ENCODE peak calls at places on chromosomes 4 and X, in seven cellular contexts. O, Y, L, C, T, M and K are unnamed samples.

GRCh38 chr4:1260418-1261106 is 11.6 kb upstream of the CTBP1 start:
- DNase-seq in Y (no peak), C (no peak), M (no peak), T (no peak), L (no peak), O (no peak), K (no peak)

GRCh38 chr4:137823007-137823406 is 290.7 kb upstream of the PCDH18 start:
- DNase-seq in T (no peak), Y (no peak), M (no peak), L (no peak), C (no peak), O (no peak), K (no peak)

GRCh38 chr4:2253160-2254084 is 8.5 kb downstream of the MXD4 start:
- DNase-seq in O (no peak), M (peak), T (no peak), Y (no peak), L (peak), C (no peak), K (no peak)

GRCh38 chrX:47751670-47752069 is 85.0 kb upstream of the ZNF81 start:
- DNase-seq in O (no peak), M (no peak), L (no peak), C (peak), Y (peak), T (peak), K (peak)

GRCh38 chr4:91288702-91289311 is 1015.0 kb upstream of the GRID2 start:
- DNase-seq in T (no peak), L (no peak), Y (no peak), O (no peak), C (no peak), M (no peak), K (no peak)

GRCh38 chr4:29805245-29805644 is 914.9 kb upstream of the PCDH7 start:
- DNase-seq in Y (peak), L (no peak), C (peak), M (no peak), T (no peak), O (no peak), K (no peak)

GRCh38 chr4:3530663-3531254 is 1.5 kb downstream of the LRPAP1 start:
- DNase-seq in Y (no peak), T (no peak), M (no peak), C (no peak), O (no peak), L (no peak), K (no peak)

GRCh38 chr4:1511441-1512041 is 105.3 kb upstream of the NKX1-1 start:
- DNase-seq in O (no peak), M (peak), Y (no peak), C (no peak), T (no peak), L (peak), K (peak)

GRCh38 chr4:38803833-38804653 is 548 bp downstream of the TLR1 start:
- DNase-seq in T (peak), C (no peak), O (no peak), L (no peak), Y (peak), M (no peak), K (no peak)

GRCh38 chr4:90219822-90220221 is 92.6 kb downstream of the CCSER1 start:
- DNase-seq in M (no peak), L (no peak), O (no peak), C (no peak), T (no peak), Y (no peak), K (no peak)

GRCh38 chr4:70801265-70801809 is 38.4 kb downstream of the GRSF1 start:
- DNase-seq in L (no peak), C (no peak), O (no peak), Y (no peak), M (no peak), T (peak), K (no peak)

GRCh38 chr4:44760142-44760898 is 34.0 kb upstream of the GNPDA2 start:
- DNase-seq in Y (peak), T (peak), M (no peak), L (no peak), C (peak), O (peak), K (peak)

GRCh38 chr4:183398298-183399129 is 45.9 kb upstream of the CDKN2AIP start:
- DNase-seq in L (peak), T (peak), M (peak), Y (peak), C (peak), O (peak), K (peak)

GRCh38 chr4:55636622-55636999 is 513 bp upstream of the NMU start:
- DNase-seq in L (no peak), T (no peak), C (no peak), Y (no peak), O (no peak), M (no peak), K (no peak)

GRCh38 chr4:102169345-102169744 is 175.9 kb downstream of the SLC39A8 start:
- DNase-seq in Y (no peak), T (no peak), C (peak), O (no peak), M (no peak), L (no peak), K (no peak)

GRCh38 chrX:132071260-132071659 is 48.2 kb downstream of the STK26 start:
- DNase-seq in M (no peak), T (no peak), L (no peak), O (no peak), Y (peak), C (peak), K (no peak)

GRCh38 chr4:39908284-39908683 is 69.4 kb downstream of the PDS5A start:
- DNase-seq in L (no peak), M (no peak), Y (no peak), C (no peak), T (no peak), O (no peak), K (no peak)

GRCh38 chrX:29690061-29690460 is 525.3 kb upstream of the MAGEB2 start:
- DNase-seq in M (no peak), O (no peak), T (no peak), Y (no peak), C (no peak), L (no peak), K (peak)

GRCh38 chrX:143988356-143988755 is 104.5 kb downstream of the UBE2NL start:
- DNase-seq in T (no peak), L (no peak), M (no peak), C (no peak), Y (no peak), O (no peak), K (no peak)

GRCh38 chrX:133323450-133323849 is 91.8 kb downstream of the GPC4 start:
- DNase-seq in O (no peak), L (no peak), C (no peak), Y (no peak), T (no peak), M (no peak), K (no peak)

GRCh38 chrX:133094098-133094731 is 2.7 kb downstream of the USP26 start:
- DNase-seq in L (no peak), C (no peak), M (no peak), O (no peak), T (no peak), Y (no peak), K (no peak)

GRCh38 chr4:105042451-105042850 is 104.2 kb upstream of the TET2 start:
- DNase-seq in T (no peak), O (no peak), L (no peak), C (no peak), M (no peak), Y (no peak), K (no peak)

GRCh38 chr4:79651516-79651915 is 243.5 kb upstream of the GK2 start:
- DNase-seq in Y (peak), M (no peak), C (no peak), T (no peak), O (no peak), L (no peak), K (no peak)

GRCh38 chrX:10901290-10901633 is 209.9 kb upstream of the HCCS start:
- DNase-seq in C (no peak), O (no peak), M (no peak), L (no peak), T (no peak), Y (no peak), K (no peak)

GRCh38 chr4:74555231-74555630 is 110.3 kb downstream of the AREG start:
- DNase-seq in L (no peak), O (no peak), M (no peak), C (no peak), T (no peak), Y (peak), K (peak)

GRCh38 chr4:92344216-92344615 is 40.5 kb downstream of the GRID2 start:
- DNase-seq in M (no peak), C (no peak), O (no peak), Y (no peak), L (no peak), T (no peak), K (no peak)

GRCh38 chr4:165398570-165398969 is 19.8 kb downstream of the CPE start:
- DNase-seq in T (no peak), L (no peak), M (no peak), O (no peak), Y (peak), C (peak), K (no peak)

GRCh38 chr4:16294455-16294854 is 68.2 kb upstream of the TAPT1 start:
- DNase-seq in M (no peak), T (no peak), C (no peak), L (no peak), Y (no peak), O (no peak), K (peak)

GRCh38 chrX:373641-374471 is 12.9 kb downstream of the PPP2R3B start:
- DNase-seq in M (no peak), Y (no peak), C (peak), L (no peak), T (no peak), O (peak), K (peak)

GRCh38 chrX:46735625-46736024 is 23.3 kb downstream of the SLC9A7 start:
- DNase-seq in C (no peak), M (no peak), L (no peak), Y (no peak), O (no peak), T (no peak), K (no peak)

GRCh38 chrX:52353838-52354237 is 15.0 kb upstream of the XAGE2 start:
- DNase-seq in C (no peak), O (no peak), Y (no peak), L (no peak), M (no peak), T (no peak), K (no peak)

GRCh38 chr4:39542633-39543393 is 15.6 kb upstream of the UGDH start:
- DNase-seq in Y (no peak), T (no peak), C (no peak), M (no peak), O (no peak), L (no peak), K (no peak)

GRCh38 chrX:83759872-83760271 is 101.1 kb upstream of the CYLC1 start:
- DNase-seq in T (peak), M (no peak), C (peak), L (no peak), Y (peak), O (no peak), K (no peak)

GRCh38 chr4:100968046-100968445 is 379.3 kb downstream of the PPP3CA start:
- DNase-seq in Y (peak), T (no peak), M (no peak), C (no peak), O (no peak), L (no peak), K (no peak)

GRCh38 chrX:40694833-40695232 is 40.5 kb downstream of the MED14 start:
- DNase-seq in T (no peak), M (no peak), O (no peak), C (no peak), L (no peak), Y (no peak), K (no peak)

GRCh38 chr4:65671402-65671801 is 1.1 kb upstream of the EPHA5 start:
- DNase-seq in M (no peak), T (no peak), Y (no peak), O (no peak), L (no peak), C (no peak), K (no peak)

GRCh38 chr4:65669008-65669971 is 999 bp downstream of the EPHA5 start:
- DNase-seq in O (no peak), L (peak), T (peak), M (no peak), Y (no peak), C (peak), K (no peak)

GRCh38 chr4:65669981-65670330 is 333 bp downstream of the EPHA5 start:
- DNase-seq in T (no peak), Y (no peak), O (no peak), M (no peak), C (no peak), L (no peak), K (no peak)

GRCh38 chr4:65668201-65669007 is 1.9 kb downstream of the EPHA5 start:
- DNase-seq in L (peak), C (peak), Y (no peak), T (peak), M (peak), O (no peak), K (no peak)

DNA sequence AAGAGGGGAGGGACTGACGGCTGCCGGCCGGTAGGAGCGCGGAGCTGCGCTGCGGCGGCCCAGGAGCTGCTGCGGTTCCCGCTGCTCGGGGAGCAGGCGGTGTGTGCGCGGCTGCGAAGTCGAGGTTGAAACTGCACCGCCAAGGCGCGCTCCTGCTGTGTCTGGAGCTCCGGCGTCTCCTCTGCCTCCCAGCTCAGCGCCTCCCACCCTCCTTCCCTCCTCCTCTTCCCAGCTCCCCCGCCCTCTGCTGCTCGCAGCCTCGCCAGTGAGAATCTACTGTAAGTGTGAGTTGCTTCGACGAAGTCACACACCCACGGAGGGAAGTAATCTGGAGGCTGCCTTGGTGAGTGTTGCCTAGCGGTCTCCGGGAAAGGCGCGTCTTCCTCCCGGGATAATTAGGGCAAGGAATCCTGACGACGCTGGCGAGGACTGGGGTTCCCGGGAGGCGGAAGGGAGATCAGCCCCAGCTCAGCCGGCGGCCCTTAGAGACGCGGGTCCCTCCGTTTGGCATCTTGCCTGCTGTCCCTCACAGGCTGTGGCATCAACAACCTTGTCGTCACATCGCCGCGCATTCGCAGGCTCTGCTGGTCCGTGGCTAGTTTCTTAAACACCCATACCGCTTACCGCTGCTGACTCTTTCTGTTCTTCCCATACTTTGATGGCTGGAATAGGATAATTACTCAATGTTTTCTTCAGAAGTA is at the start of gene EPHA5:
- DNase-seq in C (peak), L (peak), Y (peak), M (peak), T (peak), O (peak), K (no peak)
- TF ChIP-seq CTCF in C (peak), L (no peak), Y (no peak), M (no peak), T (no peak), O (peak), K (no peak)

GRCh38 chr4:127335732-127336131 is 297.0 kb upstream of the INTU start:
- DNase-seq in L (no peak), O (no peak), T (no peak), C (no peak), M (no peak), Y (no peak), K (no peak)
- TF ChIP-seq CTCF in L (no peak), O (no peak), T (no peak), C (no peak), M (no peak), Y (no peak), K (no peak)

DNA sequence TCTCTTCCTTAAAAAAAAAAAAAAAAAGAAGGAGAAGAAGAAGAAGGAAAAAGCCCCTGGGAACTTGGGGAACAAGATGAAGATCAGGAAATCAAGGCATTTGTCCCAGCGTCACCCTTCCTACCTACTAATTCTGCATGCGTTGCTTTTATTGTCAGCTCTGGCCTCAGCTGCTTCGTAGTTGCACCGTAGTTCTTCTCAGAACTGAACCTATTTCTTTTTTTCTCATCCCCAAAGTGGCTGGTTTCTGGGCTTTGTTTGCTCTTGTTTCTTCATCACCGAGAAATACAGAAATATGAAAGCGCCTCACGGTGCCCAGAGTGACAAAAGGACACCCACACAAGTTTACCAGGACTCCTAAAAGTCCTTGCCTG is 891 bp downstream of the PRKG2 start:
- DNase-seq in Y (no peak), M (no peak), C (no peak), L (no peak), O (no peak), T (no peak), K (no peak)
- TF ChIP-seq CTCF in Y (no peak), M (no peak), C (no peak), L (no peak), O (no peak), T (no peak), K (no peak)

GRCh38 chr4:52670121-52670520 is 11.0 kb upstream of the USP46 start:
- DNase-seq in O (no peak), L (no peak), Y (no peak), C (no peak), M (no peak), T (no peak), K (no peak)

GRCh38 chr4:52661966-52662705 is 3.0 kb upstream of the USP46 start:
- DNase-seq in Y (no peak), M (no peak), C (peak), O (no peak), T (no peak), L (no peak), K (no peak)

GRCh38 chr4:52660643-52661042 is 1.5 kb upstream of the USP46 start:
- DNase-seq in C (no peak), O (no peak), T (no peak), M (no peak), Y (no peak), L (no peak), K (no peak)

GRCh38 chr4:52664479-52664878 is 5.4 kb upstream of the USP46 start:
- DNase-seq in T (no peak), O (no peak), Y (no peak), L (no peak), C (no peak), M (no peak), K (no peak)

GRCh38 chr4:52665592-52665991 is 6.5 kb upstream of the USP46 start:
- DNase-seq in O (no peak), M (no peak), Y (peak), T (peak), L (no peak), C (no peak), K (no peak)
- TF ChIP-seq CTCF in O (peak), M (no peak), Y (peak), T (peak), L (no peak), C (peak), K (peak)

DNA sequence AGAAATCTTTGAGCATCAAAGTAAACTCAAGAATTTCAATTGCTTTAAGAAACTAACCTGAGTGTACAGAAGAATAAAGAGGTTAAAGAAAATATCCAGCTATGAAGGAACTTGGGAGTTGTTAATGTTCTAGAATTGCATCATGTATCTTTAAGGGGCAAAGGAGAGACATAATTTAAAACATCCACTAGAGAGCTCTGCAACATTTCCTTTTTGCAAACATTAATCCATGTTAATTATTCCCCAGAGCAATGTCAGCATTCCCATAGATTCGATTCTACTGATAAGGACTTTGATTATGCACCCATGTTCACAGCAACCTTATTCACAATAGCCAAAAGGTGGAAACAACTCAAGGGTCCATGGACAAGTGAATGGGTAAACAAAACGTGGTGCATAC is 80.2 kb upstream of the SORBS2 start:
- DNase-seq in T (no peak), L (no peak), Y (no peak), O (no peak), C (no peak), M (no peak), K (no peak)
- TF ChIP-seq CTCF in T (no peak), L (no peak), Y (no peak), O (no peak), C (no peak), M (no peak), K (no peak)

GRCh38 chr4:7652451-7652871 is 217.7 kb upstream of the PSAPL1 start:
- DNase-seq in C (no peak), T (no peak), Y (no peak), M (no peak), L (no peak), O (no peak), K (no peak)

GRCh38 chr4:7652006-7652405 is 217.3 kb upstream of the PSAPL1 start:
- DNase-seq in T (no peak), M (no peak), Y (no peak), C (no peak), L (no peak), O (no peak), K (no peak)

GRCh38 chr4:7651461-7651921 is 216.8 kb upstream of the PSAPL1 start:
- DNase-seq in M (peak), L (no peak), C (no peak), T (no peak), O (peak), Y (peak), K (no peak)

GRCh38 chr4:7653510-7654414 is 219.0 kb upstream of the PSAPL1 start:
- DNase-seq in M (no peak), C (no peak), Y (no peak), T (no peak), O (no peak), L (no peak), K (no peak)

GRCh38 chr4:7652906-7653305 is 218.2 kb upstream of the PSAPL1 start:
- DNase-seq in Y (no peak), L (no peak), M (no peak), O (no peak), C (no peak), T (no peak), K (no peak)
- TF ChIP-seq CTCF in Y (no peak), L (no peak), M (no peak), O (no peak), C (no peak), T (no peak), K (no peak)

GRCh38 chrX:101462892-101463291 is 22.4 kb upstream of the ARMCX4 start:
- DNase-seq in C (peak), M (no peak), O (no peak), Y (peak), T (peak), L (no peak), K (peak)
- TF ChIP-seq CTCF in C (peak), M (no peak), O (peak), Y (peak), T (peak), L (peak), K (peak)